ENCODE peak calls at places on chromosomes 12 and 14, in five cellular contexts. R, L, J, E and T are unnamed samples. For H3K4me1, the result is how much of the 10 kb centered on the place peaks cover.

GRCh38 chr12:1837541-1838206 is 17.3 kb downstream of the LRTM2 start:
- DNase-seq in R (no peak), L (no peak), J (no peak), E (no peak), T (peak)

GRCh38 chr12:66662729-66663128 is 16.1 kb downstream of the GRIP1 start:
- DNase-seq in R (no peak), L (no peak), J (no peak), E (no peak), T (no peak)

GRCh38 chr12:104722541-104723534 is 235.3 kb downstream of the SLC41A2 start:
- DNase-seq in R (no peak), L (no peak), J (no peak), E (no peak), T (no peak)

GRCh38 chr12:116591608-116592115 is 32.5 kb downstream of the MAP1LC3B2 start:
- DNase-seq in R (no peak), L (no peak), J (no peak), E (no peak), T (no peak)

GRCh38 chr12:116466536-116466935 is 92.6 kb upstream of the MAP1LC3B2 start:
- DNase-seq in R (no peak), L (no peak), J (no peak), E (no peak), T (no peak)

GRCh38 chr12:120534703-120535655 is 823 bp downstream of the RNF10 start:
- DNase-seq in R (peak), L (no peak), J (peak), E (peak), T (no peak)

GRCh38 chr12:124445121-124445718 is 122.2 kb downstream of the NCOR2 start:
- DNase-seq in R (no peak), L (no peak), J (no peak), E (no peak), T (no peak)

GRCh38 chr12:28780096-28780495 is 369.0 kb upstream of the FAR2 start:
- DNase-seq in R (no peak), L (no peak), J (peak), E (peak), T (no peak)

GRCh38 chr12:6277982-6278438 is 32.5 kb upstream of the PLEKHG6 start:
- DNase-seq in R (peak), L (no peak), J (peak), E (no peak), T (no peak)

GRCh38 chr12:8687846-8688601 is 9.8 kb upstream of the RIMKLB start:
- DNase-seq in R (no peak), L (peak), J (peak), E (peak), T (peak)

GRCh38 chr12:120528861-120529525 is at the start of gene COQ5:
- DNase-seq in R (peak), L (peak), J (peak), E (peak), T (peak)

GRCh38 chr12:71216725-71217579 is 59.2 kb upstream of the TSPAN8 start:
- DNase-seq in R (peak), L (no peak), J (peak), E (peak), T (no peak)

GRCh38 chr12:79151956-79152355 is 287.4 kb downstream of the SYT1 start:
- DNase-seq in R (no peak), L (no peak), J (no peak), E (no peak), T (no peak)

GRCh38 chr12:104859144-104859543 is 98.9 kb downstream of the SLC41A2 start:
- DNase-seq in R (no peak), L (no peak), J (no peak), E (no peak), T (no peak)

GRCh38 chr12:40300490-40300889 is 75.7 kb downstream of the LRRK2 start:
- DNase-seq in R (no peak), L (no peak), J (no peak), E (no peak), T (no peak)

GRCh38 chr12:8970432-8970831 is 18.9 kb upstream of the KLRG1 start:
- DNase-seq in R (no peak), L (no peak), J (no peak), E (no peak), T (no peak)

GRCh38 chr12:1915082-1915968 is 3.1 kb downstream of the CACNA2D4 start:
- DNase-seq in R (peak), L (peak), J (no peak), E (no peak), T (peak)

GRCh38 chr12:115944851-115945496 is 332.5 kb downstream of the MED13L start:
- DNase-seq in R (no peak), L (no peak), J (no peak), E (no peak), T (peak)

GRCh38 chr12:19574606-19575005 is 135.3 kb downstream of the AEBP2 start:
- DNase-seq in R (no peak), L (no peak), J (no peak), E (peak), T (no peak)

GRCh38 chr14:22538671-22539228 is 50.3 kb downstream of the DAD1 start:
- DNase-seq in R (no peak), L (no peak), J (no peak), E (no peak), T (no peak)

GRCh38 chr12:125331342-125332052 is 266.3 kb downstream of the AACS start:
- DNase-seq in R (no peak), L (no peak), J (no peak), E (peak), T (no peak)

GRCh38 chr14:30005114-30005698 is 77.6 kb upstream of the PRKD1 start:
- DNase-seq in R (no peak), L (no peak), J (no peak), E (peak), T (no peak)

GRCh38 chr14:77268989-77269595 is 1.9 kb downstream of the NGB start:
- DNase-seq in R (no peak), L (no peak), J (no peak), E (no peak), T (no peak)

GRCh38 chr14:49659526-49660455 is 24.7 kb upstream of the DNAAF2 start:
- DNase-seq in R (no peak), L (no peak), J (no peak), E (no peak), T (no peak)

GRCh38 chr12:48349471-48349870 is 1.2 kb downstream of the ZNF641 start:
- DNase-seq in R (no peak), L (peak), J (no peak), E (no peak), T (no peak)

GRCh38 chr14:73750161-73750901 is 36.1 kb upstream of the PNMA1 start:
- DNase-seq in R (peak), L (no peak), J (no peak), E (no peak), T (no peak)

GRCh38 chr14:52266179-52266578 is 1.3 kb upstream of the PTGDR start:
- DNase-seq in R (no peak), L (no peak), J (no peak), E (no peak), T (peak)

GRCh38 chr14:30882431-30882830 is 8.1 kb downstream of the COCH start:
- DNase-seq in R (no peak), L (no peak), J (no peak), E (no peak), T (no peak)

GRCh38 chr14:63243646-63244045 is 39.4 kb downstream of the RHOJ start:
- DNase-seq in R (no peak), L (no peak), J (no peak), E (no peak), T (no peak)

GRCh38 chr12:88944403-88944802 is 364.1 kb upstream of the KITLG start:
- DNase-seq in R (no peak), L (no peak), J (no peak), E (peak), T (no peak)

GRCh38 chr12:127306604-127307215 is 960.3 kb upstream of the TMEM132C start:
- DNase-seq in R (no peak), L (no peak), J (no peak), E (no peak), T (no peak)

GRCh38 chr14:101721951-101722661 is 39.4 kb upstream of the PPP2R5C start:
- DNase-seq in R (peak), L (no peak), J (peak), E (no peak), T (no peak)

GRCh38 chr14:72451081-72451972 is 442.6 kb downstream of the DPF3 start:
- DNase-seq in R (no peak), L (no peak), J (peak), E (no peak), T (no peak)

GRCh38 chr12:3342051-3342450 is 149.0 kb upstream of the PRMT8 start:
- DNase-seq in R (peak), L (peak), J (no peak), E (no peak), T (no peak)

GRCh38 chr14:50399251-50400032 is 2.8 kb upstream of the CDKL1 start:
- DNase-seq in R (peak), L (peak), J (peak), E (peak), T (peak)

GRCh38 chr12:108214486-108214885 is 85.4 kb downstream of the WSCD2 start:
- DNase-seq in R (no peak), L (no peak), J (no peak), E (peak), T (no peak)

GRCh38 chr14:93008381-93008780 is 85.4 kb downstream of the CHGA start:
- DNase-seq in R (no peak), L (peak), J (no peak), E (no peak), T (peak)

GRCh38 chr14:93010543-93011541 is 87.9 kb downstream of the CHGA start:
- DNase-seq in R (no peak), L (no peak), J (no peak), E (no peak), T (no peak)

GRCh38 chr14:93010118-93010475 is 87.1 kb downstream of the CHGA start:
- DNase-seq in R (no peak), L (no peak), J (no peak), E (no peak), T (no peak)

GRCh38 chr14:93007225-93007997 is 84.5 kb downstream of the CHGA start:
- DNase-seq in R (peak), L (no peak), J (peak), E (peak), T (peak)

DNA sequence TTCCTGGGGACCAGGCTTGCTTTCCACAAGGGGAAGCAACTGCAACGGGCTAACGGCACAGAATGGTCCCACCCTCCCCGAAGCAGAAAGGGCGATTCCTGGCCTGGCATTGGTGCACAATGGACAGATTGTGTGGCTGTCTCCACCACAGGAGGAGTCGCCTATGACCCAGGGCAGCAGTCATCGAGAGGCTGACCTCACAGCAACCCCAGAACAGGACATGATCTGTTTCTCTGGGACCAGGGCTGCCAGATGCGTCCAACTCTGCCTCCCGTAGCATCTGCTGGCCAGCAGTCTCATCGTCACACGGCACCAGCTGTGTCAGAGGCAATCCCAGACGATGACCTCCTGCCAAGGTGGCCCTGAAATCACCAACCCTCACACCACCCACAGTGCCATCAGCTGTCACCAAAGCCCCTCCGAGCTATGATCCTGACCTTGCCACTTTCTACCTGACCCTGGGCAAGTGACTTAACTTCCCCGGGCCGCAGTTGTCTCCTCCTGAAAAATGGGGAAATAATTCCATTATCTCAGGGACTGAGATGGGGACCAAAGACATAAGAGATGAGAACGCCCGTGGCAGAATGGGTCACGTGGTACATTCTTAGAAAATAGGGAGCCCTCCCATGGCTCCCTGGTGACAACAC is 86.6 kb downstream of the CHGA start:
- DNase-seq in R (no peak), L (no peak), J (no peak), E (no peak), T (peak)
- H3K4me1 ChIP-seq in R (half or more), L (under half), J (half or more), E (under half), T (half or more)

GRCh38 chr12:50107416-50108268 is 3.8 kb downstream of the GPD1 start:
- DNase-seq in R (no peak), L (no peak), J (no peak), E (no peak), T (peak)

GRCh38 chr12:50103767-50104321 is at the start of gene GPD1:
- DNase-seq in R (peak), L (peak), J (peak), E (no peak), T (peak)

GRCh38 chr12:50104614-50105366 is 982 bp downstream of the GPD1 start:
- DNase-seq in R (no peak), L (no peak), J (no peak), E (no peak), T (peak)

GRCh38 chr12:50106907-50107306 is 3.1 kb downstream of the GPD1 start:
- DNase-seq in R (no peak), L (no peak), J (no peak), E (no peak), T (peak)

GRCh38 chr12:50105913-50106450 is 2.2 kb downstream of the GPD1 start:
- DNase-seq in R (no peak), L (no peak), J (no peak), E (no peak), T (peak)
- TF ChIP-seq EP300 in R (no peak), L (no peak), J (no peak), E (no peak), T (no peak)

GRCh38 chr14:68510201-68510600 is 282.7 kb downstream of the ZFP36L1 start:
- DNase-seq in R (no peak), L (peak), J (no peak), E (no peak), T (peak)
- H3K4me1 ChIP-seq in R (half or more), L (under half), J (half or more), E (under half), T (under half)

GRCh38 chr12:122064034-122064777 is 14.3 kb upstream of the MLXIP start:
- DNase-seq in R (peak), L (peak), J (peak), E (peak), T (peak)
- TF ChIP-seq EP300 in R (no peak), L (no peak), J (no peak), E (no peak), T (peak)

DNA sequence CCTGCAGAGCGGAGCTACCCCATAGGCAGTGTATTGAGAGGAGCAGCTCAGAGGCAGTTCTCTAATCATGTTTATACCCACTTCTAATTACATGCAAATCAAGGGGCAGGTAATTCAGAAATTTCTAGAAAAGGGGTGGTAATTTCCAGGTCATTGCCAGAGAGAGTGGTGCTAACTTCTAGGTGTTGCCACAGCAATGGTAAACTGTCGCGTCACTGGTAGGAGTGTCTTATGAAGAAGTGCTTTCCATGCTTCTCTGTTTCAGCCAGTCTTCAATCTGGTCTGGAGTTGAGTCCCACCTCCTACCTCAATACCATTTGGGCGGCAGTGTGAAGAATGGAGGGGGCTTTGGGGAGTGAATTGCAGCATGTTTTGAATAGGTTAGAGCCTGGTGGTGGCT is 8.5 kb upstream of the AMN1 start:
- DNase-seq in R (no peak), L (no peak), J (no peak), E (no peak), T (no peak)
- H3K4me1 ChIP-seq in R (under half), L (under half), J (under half), E (under half), T (under half)

GRCh38 chr14:60093088-60093487 is 1.4 kb downstream of the PCNX4 start:
- DNase-seq in R (no peak), L (no peak), J (no peak), E (no peak), T (no peak)
- TF ChIP-seq EP300 in R (no peak), L (no peak), J (no peak), E (no peak), T (no peak)

DNA sequence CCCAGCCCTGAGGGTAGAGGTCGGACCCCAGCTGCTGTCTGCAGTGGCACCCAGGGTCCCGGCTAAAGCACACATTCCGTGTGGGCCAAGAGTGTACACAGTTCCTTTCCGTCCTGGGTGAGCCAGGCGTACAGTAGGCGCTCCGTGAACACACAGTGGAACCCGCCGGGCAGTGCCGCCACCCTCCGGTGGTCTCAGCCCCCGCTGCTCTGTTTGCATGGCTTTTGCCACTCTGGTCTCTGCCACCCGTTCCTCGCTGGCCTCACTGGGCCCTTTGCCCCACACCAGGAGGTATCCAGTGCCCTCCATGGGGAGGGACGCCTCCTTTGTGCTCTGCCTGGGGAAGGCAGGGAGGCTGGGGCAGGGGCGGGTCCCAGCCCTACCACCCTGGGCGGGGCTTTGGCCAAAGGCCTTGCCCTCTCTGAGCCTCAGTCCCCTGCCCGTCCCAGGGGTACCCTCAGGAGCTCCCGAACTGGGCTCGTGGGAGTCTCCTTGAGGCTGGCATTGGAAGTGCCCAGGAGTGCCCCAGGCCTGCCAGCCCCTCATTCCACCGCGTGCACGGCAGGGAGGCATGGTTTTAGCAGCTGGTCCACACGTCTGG is 13.0 kb downstream of the TRMT61A start:
- DNase-seq in R (no peak), L (peak), J (no peak), E (no peak), T (peak)
- H3K4me1 ChIP-seq in R (half or more), L (under half), J (half or more), E (under half), T (half or more)

DNA sequence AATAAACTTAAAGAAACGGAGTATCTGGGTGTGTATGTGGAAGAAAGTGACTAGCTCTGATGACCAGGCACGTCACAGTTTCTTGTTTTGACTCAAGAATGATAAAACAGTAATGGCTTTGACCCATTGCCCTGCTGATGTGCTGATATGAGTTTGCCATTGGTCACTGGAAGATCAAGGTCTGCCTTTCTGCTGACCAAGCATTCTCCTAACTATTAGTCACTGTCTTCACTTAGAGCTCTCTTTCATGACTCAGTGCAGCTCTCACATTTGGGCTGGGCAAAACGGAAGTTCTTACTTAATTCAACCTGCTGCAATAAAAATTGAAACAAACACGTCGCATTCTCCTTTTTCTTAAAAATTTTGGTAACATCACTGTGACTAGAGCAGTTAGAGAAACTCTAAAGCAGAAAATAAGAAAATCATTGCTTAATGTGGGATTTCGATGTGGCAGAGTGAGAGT is 366.7 kb downstream of the BTG1 start:
- DNase-seq in R (peak), L (no peak), J (peak), E (peak), T (peak)
- TF ChIP-seq EP300 in R (no peak), L (no peak), J (no peak), E (peak), T (no peak)